ENCODE peak calls at places on chromosomes 16 and 17, in nine cellular contexts. J is activated T-cell treated with anti-CD3 and anti-CD28 coated beads, Interleukin-2, amount 50 U/mL, for 72 hours; B is thoracic aorta; H is neural progenitor cell; R is EL; L is kidney glomerular epithelial cell; G is ACHN; I is HuH-7.5; C is KG1. E is an unnamed sample.

GRCh38 chr16:70410736-70411135 is 28.2 kb downstream of the ST3GAL2 start:
- DNase-seq in L (no peak), J (no peak), B (no peak), I (no peak), H (no peak), C (no peak), G (no peak), R (no peak), E (no peak)

GRCh38 chr16:88558457-88559442 is 11.5 kb upstream of the ZC3H18 start:
- DNase-seq in I (peak), C (no peak), H (peak), B (no peak), L (peak), G (peak), J (no peak), R (peak), E (peak)

GRCh38 chr16:23788653-23789052 is 33.8 kb downstream of the CHP2 start:
- DNase-seq in J (no peak), L (no peak), C (peak), R (no peak), I (no peak), B (no peak), G (no peak), H (no peak), E (no peak)

GRCh38 chr16:68401871-68402747 is 46.2 kb downstream of the SMPD3 start:
- DNase-seq in C (no peak), R (peak), H (no peak), B (no peak), L (no peak), I (no peak), G (no peak), J (peak), E (peak)

GRCh38 chr17:59825533-59826316 is 67.0 kb downstream of the TUBD1 start:
- DNase-seq in C (no peak), G (no peak), R (peak), B (no peak), L (no peak), H (no peak), I (no peak), J (peak), E (peak)

GRCh38 chr16:10312784-10313724 is 72.8 kb upstream of the ATF7IP2 start:
- DNase-seq in C (no peak), I (no peak), B (no peak), L (peak), G (peak), J (no peak), R (no peak), H (no peak), E (no peak)

GRCh38 chr17:75078097-75079022 is 9.4 kb upstream of the SLC16A5 start:
- DNase-seq in R (peak), L (peak), J (peak), B (no peak), H (no peak), I (no peak), C (no peak), G (peak), E (peak)

GRCh38 chr16:1333149-1333812 is at the start of gene BAIAP3:
- DNase-seq in B (no peak), C (no peak), L (no peak), R (no peak), J (peak), H (peak), I (no peak), G (peak), E (peak)

GRCh38 chr17:59786536-59787319 is 79.3 kb downstream of the VMP1 start:
- DNase-seq in G (peak), R (peak), J (peak), L (peak), I (peak), H (peak), C (peak), B (peak), E (peak)

GRCh38 chr16:72991211-72991610 is 56.7 kb downstream of the ZFHX3 start:
- DNase-seq in R (peak), B (no peak), C (no peak), L (no peak), I (no peak), H (no peak), J (no peak), G (no peak), E (no peak)

GRCh38 chr17:83053021-83053778 is 26.2 kb upstream of the METRNL start:
- DNase-seq in H (peak), J (no peak), L (no peak), R (peak), C (no peak), I (no peak), G (no peak), B (no peak), E (peak)

GRCh38 chr17:32693135-32693897 is 183.6 kb downstream of the MYO1D start:
- DNase-seq in J (no peak), L (no peak), G (no peak), I (no peak), R (no peak), H (no peak), C (no peak), B (no peak), E (no peak)

GRCh38 chr17:42313773-42314566 is 25.7 kb downstream of the STAT5A start:
- DNase-seq in H (no peak), G (no peak), I (no peak), B (no peak), C (no peak), L (no peak), R (no peak), J (no peak), E (peak)

GRCh38 chr17:29131814-29132682 is 48.1 kb downstream of the MYO18A start:
- DNase-seq in C (no peak), B (peak), J (no peak), R (peak), I (no peak), H (no peak), G (no peak), L (peak), E (no peak)

GRCh38 chr17:79504181-79504605 is 106.7 kb downstream of the RBFOX3 start:
- DNase-seq in J (no peak), C (no peak), L (no peak), R (no peak), B (no peak), H (no peak), G (no peak), I (no peak), E (no peak)

GRCh38 chr16:66809765-66810164 is 8.4 kb upstream of the TERB1 start:
- DNase-seq in J (no peak), B (no peak), G (no peak), I (no peak), L (no peak), R (no peak), H (no peak), C (no peak), E (no peak)